ENCODE peak calls at places on chromosomes 6 and 20, in five cellular contexts. One of them, this sample, is unnamed.

GRCh38 chr6:44034391-44034861 is 92.8 kb downstream of the MRPL14 start:
- DNase-seq in spleen: peak
- DNase-seq in H54: peak
- DNase-seq in A549: no peak
- DNase-seq in gastrocnemius medialis: no peak
- DNase-seq in this sample: peak

GRCh38 chr6:33892581-33893346 is 89.0 kb upstream of the MLN start:
- DNase-seq in spleen: no peak
- DNase-seq in H54: no peak
- DNase-seq in A549: no peak
- DNase-seq in gastrocnemius medialis: no peak
- DNase-seq in this sample: no peak

GRCh38 chr20:51611625-51611890 is 69.0 kb upstream of the NFATC2 start:
- DNase-seq in spleen: no peak
- DNase-seq in H54: no peak
- DNase-seq in A549: no peak
- DNase-seq in gastrocnemius medialis: no peak
- DNase-seq in this sample: no peak

GRCh38 chr6:1770435-1770843 is 160.7 kb downstream of the FOXC1 start:
- DNase-seq in spleen: no peak
- DNase-seq in H54: no peak
- DNase-seq in A549: no peak
- DNase-seq in gastrocnemius medialis: no peak
- DNase-seq in this sample: no peak

GRCh38 chr20:51446656-51447055 is 95.9 kb downstream of the NFATC2 start:
- DNase-seq in spleen: peak
- DNase-seq in H54: peak
- DNase-seq in A549: peak
- DNase-seq in gastrocnemius medialis: no peak
- DNase-seq in this sample: no peak

GRCh38 chr6:42239333-42239732 is 21.7 kb upstream of the MRPS10 start:
- DNase-seq in spleen: no peak
- DNase-seq in H54: no peak
- DNase-seq in A549: no peak
- DNase-seq in gastrocnemius medialis: no peak
- DNase-seq in this sample: no peak

GRCh38 chr20:23116301-23117089 is 30.4 kb upstream of the CD93 start:
- DNase-seq in spleen: peak
- DNase-seq in H54: peak
- DNase-seq in A549: no peak
- DNase-seq in gastrocnemius medialis: no peak
- DNase-seq in this sample: no peak

GRCh38 chr6:160106701-160107100 is 14.9 kb upstream of the SLC22A1 start:
- DNase-seq in spleen: no peak
- DNase-seq in H54: no peak
- DNase-seq in A549: no peak
- DNase-seq in gastrocnemius medialis: no peak
- DNase-seq in this sample: no peak

GRCh38 chr6:48813821-48814220 is 649.2 kb downstream of the MMUT start:
- DNase-seq in spleen: no peak
- DNase-seq in H54: no peak
- DNase-seq in A549: no peak
- DNase-seq in gastrocnemius medialis: no peak
- DNase-seq in this sample: no peak

GRCh38 chr20:6269163-6269873 is 146.5 kb upstream of the FERMT1 start:
- DNase-seq in spleen: no peak
- DNase-seq in H54: no peak
- DNase-seq in A549: no peak
- DNase-seq in gastrocnemius medialis: no peak
- DNase-seq in this sample: no peak

GRCh38 chr20:8943638-8944037 is 125.2 kb upstream of the PLCB4 start:
- DNase-seq in spleen: no peak
- DNase-seq in H54: no peak
- DNase-seq in A549: no peak
- DNase-seq in gastrocnemius medialis: no peak
- DNase-seq in this sample: no peak

GRCh38 chr20:47419953-47420352 is 63.5 kb upstream of the ZMYND8 start:
- DNase-seq in spleen: no peak
- DNase-seq in H54: no peak
- DNase-seq in A549: no peak
- DNase-seq in gastrocnemius medialis: no peak
- DNase-seq in this sample: no peak

GRCh38 chr20:37356961-37357371 is 11.0 kb downstream of the SRC start:
- DNase-seq in spleen: peak
- DNase-seq in H54: no peak
- DNase-seq in A549: no peak
- DNase-seq in gastrocnemius medialis: no peak
- DNase-seq in this sample: no peak

GRCh38 chr6:133705071-133705470 is 183.8 kb upstream of the TCF21 start:
- DNase-seq in spleen: no peak
- DNase-seq in H54: no peak
- DNase-seq in A549: no peak
- DNase-seq in gastrocnemius medialis: no peak
- DNase-seq in this sample: no peak

GRCh38 chr6:169556758-169557505 is 144.9 kb downstream of the WDR27 start:
- DNase-seq in spleen: no peak
- DNase-seq in H54: no peak
- DNase-seq in A549: no peak
- DNase-seq in gastrocnemius medialis: no peak
- DNase-seq in this sample: no peak

GRCh38 chr6:45737331-45738056 is 278.2 kb downstream of the CLIC5 start:
- DNase-seq in spleen: no peak
- DNase-seq in H54: no peak
- DNase-seq in A549: no peak
- DNase-seq in gastrocnemius medialis: no peak
- DNase-seq in this sample: no peak

GRCh38 chr6:136754820-136755219 is 37.5 kb downstream of the MAP3K5 start:
- DNase-seq in spleen: no peak
- DNase-seq in H54: no peak
- DNase-seq in A549: no peak
- DNase-seq in gastrocnemius medialis: no peak
- DNase-seq in this sample: no peak

GRCh38 chr6:154824076-154824475 is 90.9 kb downstream of the SCAF8 start:
- DNase-seq in spleen: no peak
- DNase-seq in H54: no peak
- DNase-seq in A549: no peak
- DNase-seq in gastrocnemius medialis: no peak
- DNase-seq in this sample: no peak

GRCh38 chr6:154821099-154821498 is 87.9 kb downstream of the SCAF8 start:
- DNase-seq in spleen: no peak
- DNase-seq in H54: no peak
- DNase-seq in A549: no peak
- DNase-seq in gastrocnemius medialis: no peak
- DNase-seq in this sample: no peak

GRCh38 chr6:154821638-154822037 is 88.4 kb downstream of the SCAF8 start:
- DNase-seq in spleen: no peak
- DNase-seq in H54: no peak
- DNase-seq in A549: no peak
- DNase-seq in gastrocnemius medialis: no peak
- DNase-seq in this sample: no peak

DNA sequence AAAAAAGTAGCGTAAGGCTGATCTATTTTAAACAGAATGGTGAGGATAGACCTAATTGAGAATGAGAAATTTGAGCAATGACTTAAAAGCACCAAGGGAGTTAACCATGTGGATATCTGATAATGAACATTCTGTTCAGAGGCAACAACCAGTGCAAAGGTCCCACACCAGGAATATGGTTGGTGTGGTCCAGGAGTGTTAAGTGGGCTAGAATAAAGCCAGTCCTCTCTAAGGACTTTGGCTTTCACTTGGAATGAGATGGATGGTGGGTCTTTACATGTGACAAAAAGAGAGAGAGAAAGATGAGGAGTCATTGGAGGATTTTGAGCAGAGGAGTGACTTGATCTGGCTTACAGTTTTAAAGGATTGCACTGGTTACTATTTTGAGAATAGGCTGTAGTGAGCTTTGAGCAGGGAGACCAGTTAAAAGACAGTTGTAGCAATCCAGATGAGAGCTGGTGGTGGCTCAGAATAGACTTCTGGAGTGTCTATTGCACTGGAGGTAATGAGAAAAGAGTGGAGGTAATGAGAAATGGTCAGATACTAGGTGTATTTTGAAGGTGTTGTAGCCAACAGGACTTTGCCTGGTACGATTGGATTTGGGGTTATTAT is 89.8 kb downstream of the SCAF8 start:
- DNase-seq in spleen: no peak
- DNase-seq in H54: no peak
- DNase-seq in A549: no peak
- DNase-seq in gastrocnemius medialis: peak
- DNase-seq in this sample: no peak
- TF ChIP-seq POLR2A in spleen: no peak
- TF ChIP-seq POLR2A in H54: no peak
- TF ChIP-seq POLR2A in A549: no peak
- TF ChIP-seq POLR2A in gastrocnemius medialis: no peak
- TF ChIP-seq POLR2A in this sample: no peak

GRCh38 chr20:35954907-35955251 is 577 bp upstream of the SCAND1 start:
- DNase-seq in spleen: no peak
- DNase-seq in H54: no peak
- DNase-seq in A549: no peak
- DNase-seq in gastrocnemius medialis: no peak
- DNase-seq in this sample: no peak
- TF ChIP-seq POLR2A in spleen: no peak
- TF ChIP-seq POLR2A in H54: no peak
- TF ChIP-seq POLR2A in A549: no peak
- TF ChIP-seq POLR2A in gastrocnemius medialis: no peak
- TF ChIP-seq POLR2A in this sample: no peak

GRCh38 chr20:56392282-56393132 is at the start of gene CSTF1:
- DNase-seq in spleen: peak
- DNase-seq in H54: peak
- DNase-seq in A549: peak
- DNase-seq in gastrocnemius medialis: peak
- DNase-seq in this sample: peak
- TF ChIP-seq POLR2A in spleen: no peak
- TF ChIP-seq POLR2A in H54: peak
- TF ChIP-seq POLR2A in A549: peak
- TF ChIP-seq POLR2A in gastrocnemius medialis: peak
- TF ChIP-seq POLR2A in this sample: no peak

GRCh38 chr20:44209691-44210421 is 715 bp downstream of the OSER1 start:
- DNase-seq in spleen: no peak
- DNase-seq in H54: no peak
- DNase-seq in A549: peak
- DNase-seq in gastrocnemius medialis: peak
- DNase-seq in this sample: no peak

GRCh38 chr20:44210422-44211176 is at the start of gene OSER1:
- DNase-seq in spleen: peak
- DNase-seq in H54: peak
- DNase-seq in A549: peak
- DNase-seq in gastrocnemius medialis: peak
- DNase-seq in this sample: peak

GRCh38 chr20:44208770-44209169 is 1.8 kb downstream of the OSER1 start:
- DNase-seq in spleen: no peak
- DNase-seq in H54: no peak
- DNase-seq in A549: peak
- DNase-seq in gastrocnemius medialis: no peak
- DNase-seq in this sample: no peak

GRCh38 chr20:44212792-44213191 is 2.2 kb upstream of the OSER1 start:
- DNase-seq in spleen: no peak
- DNase-seq in H54: no peak
- DNase-seq in A549: no peak
- DNase-seq in gastrocnemius medialis: no peak
- DNase-seq in this sample: no peak

GRCh38 chr20:44211177-44212039 is 837 bp upstream of the OSER1 start:
- DNase-seq in spleen: peak
- DNase-seq in H54: no peak
- DNase-seq in A549: no peak
- DNase-seq in gastrocnemius medialis: peak
- DNase-seq in this sample: no peak
- TF ChIP-seq POLR2A in spleen: no peak
- TF ChIP-seq POLR2A in H54: no peak
- TF ChIP-seq POLR2A in A549: no peak
- TF ChIP-seq POLR2A in gastrocnemius medialis: no peak
- TF ChIP-seq POLR2A in this sample: no peak

GRCh38 chr6:22248513-22249308 is 48.1 kb downstream of the PRL start:
- DNase-seq in spleen: no peak
- DNase-seq in H54: no peak
- DNase-seq in A549: peak
- DNase-seq in gastrocnemius medialis: no peak
- DNase-seq in this sample: no peak
- TF ChIP-seq POLR2A in spleen: no peak
- TF ChIP-seq POLR2A in H54: no peak
- TF ChIP-seq POLR2A in A549: no peak
- TF ChIP-seq POLR2A in gastrocnemius medialis: no peak
- TF ChIP-seq POLR2A in this sample: no peak

GRCh38 chr20:60632420-60633262 is 619.4 kb upstream of the CDH4 start:
- DNase-seq in spleen: no peak
- DNase-seq in H54: no peak
- DNase-seq in A549: no peak
- DNase-seq in gastrocnemius medialis: peak
- DNase-seq in this sample: no peak
- TF ChIP-seq POLR2A in spleen: no peak
- TF ChIP-seq POLR2A in H54: no peak
- TF ChIP-seq POLR2A in A549: no peak
- TF ChIP-seq POLR2A in gastrocnemius medialis: no peak
- TF ChIP-seq POLR2A in this sample: no peak